ENCODE peak calls at places on chromosomes 6 and 20, in five cellular contexts. S is cardiac muscle cell, T is cardiac fibroblast, C is left lung, M is AG04449. E is an unnamed sample.

GRCh38 chr20:50874111-50874757 is 57.0 kb downstream of the ADNP start:
- DNase-seq in T (no peak), C (no peak), M (no peak), S (no peak), E (no peak)

GRCh38 chr6:109783245-109783990 is 92.3 kb downstream of the FIG4 start:
- DNase-seq in T (peak), C (no peak), M (no peak), S (peak), E (no peak)

GRCh38 chr6:163416640-163417253 is 2.2 kb downstream of the QKI start:
- DNase-seq in M (peak), S (peak), C (no peak), T (peak), E (peak)

GRCh38 chr6:53956068-53956711 is 155.1 kb upstream of the MLIP start:
- DNase-seq in M (no peak), S (peak), T (peak), C (peak), E (peak)

GRCh38 chr20:7695622-7696021 is 244.6 kb downstream of the HAO1 start:
- DNase-seq in C (no peak), T (peak), S (peak), M (peak), E (no peak)

GRCh38 chr6:10166031-10166430 is 248.8 kb downstream of the TFAP2A start:
- DNase-seq in C (no peak), S (no peak), M (no peak), T (no peak), E (no peak)

GRCh38 chr6:90065173-90065572 is 170.9 kb downstream of the GJA10 start:
- DNase-seq in S (no peak), M (no peak), C (no peak), T (no peak), E (no peak)

GRCh38 chr6:159473435-159473834 is 219.6 kb downstream of the SOD2 start:
- DNase-seq in T (no peak), S (no peak), M (no peak), C (no peak), E (no peak)

GRCh38 chr6:111124406-111124805 is 37.1 kb downstream of the SLC16A10 start:
- DNase-seq in S (no peak), M (no peak), C (no peak), T (no peak), E (no peak)

GRCh38 chr6:85395746-85396145 is 54.1 kb upstream of the NT5E start:
- DNase-seq in T (no peak), S (no peak), C (no peak), M (no peak), E (no peak)

GRCh38 chr6:157227202-157228166 is 95.8 kb downstream of the TMEM242 start:
- DNase-seq in T (peak), S (no peak), M (no peak), C (no peak), E (no peak)

GRCh38 chr20:46275091-46275490 is 33.2 kb downstream of the CDH22 start:
- DNase-seq in S (no peak), T (no peak), C (no peak), M (no peak), E (no peak)

GRCh38 chr6:140758169-140758877 is 1374.4 kb upstream of the GJE1 start:
- DNase-seq in C (no peak), M (no peak), S (no peak), T (peak), E (no peak)
- H3K4me3 ChIP-seq in C (no peak), M (no peak), S (no peak), T (no peak), E (no peak)

GRCh38 chr20:10447028-10447427 is 11.9 kb downstream of the SLX4IP start:
- DNase-seq in T (peak), S (peak), C (no peak), M (peak), E (peak)
- TF ChIP-seq CTCF in T (no peak), S (peak), C (no peak), M (no peak), E (peak)

DNA sequence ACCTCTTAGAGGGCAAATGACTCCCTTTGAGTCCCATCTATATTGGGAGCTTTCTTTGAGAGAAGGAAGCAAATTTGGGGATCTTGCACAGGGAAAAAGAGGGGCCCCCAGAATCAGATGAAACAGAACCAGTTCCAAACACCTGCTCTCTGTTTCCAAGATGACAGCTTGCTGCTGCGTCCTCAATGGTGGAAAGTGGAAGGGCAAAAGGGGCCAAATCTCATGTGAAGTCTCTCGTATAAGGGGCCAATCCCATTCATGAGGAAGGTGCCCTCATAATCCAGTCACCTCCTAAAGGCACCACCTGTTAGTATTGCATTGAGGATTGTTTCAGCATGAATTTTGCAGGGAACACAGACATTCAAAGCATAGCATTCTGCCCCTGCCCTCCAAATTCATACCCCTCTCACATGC is 483 bp upstream of the SERPINB1 start:
- DNase-seq in S (no peak), C (no peak), M (no peak), T (no peak), E (no peak)
- H3K4me3 ChIP-seq in S (no peak), C (peak), M (no peak), T (peak), E (no peak)

GRCh38 chr6:93621400-93621799 is 202.0 kb upstream of the EPHA7 start:
- DNase-seq in C (no peak), M (no peak), S (no peak), T (no peak), E (no peak)
- TF ChIP-seq CTCF in C (no peak), M (no peak), S (no peak), T (no peak), E (no peak)

GRCh38 chr6:131949909-131950766 is 1.0 kb downstream of the CCN2 start:
- DNase-seq in T (peak), M (peak), S (peak), C (peak), E (peak)
- H3K4me3 ChIP-seq in T (peak), M (peak), S (peak), C (peak), E (peak)

E was measured in BE2C.